ENCODE peak calls at places on chromosome 21, in six cellular contexts. N is mesenchymal stem cell, O is IMR-90, H is neuronal stem cell, W is H9, J is H1. R is an unnamed sample.

GRCh38 chr21:35646606-35647005 is 413.7 kb downstream of the SETD4 start:
- DNase-seq in N (no peak), O (peak), H (no peak), W (no peak), J (no peak), R (no peak)

GRCh38 chr21:25428537-25428936 is 178.7 kb downstream of the MRPL39 start:
- DNase-seq in N (no peak), O (peak), H (no peak), W (no peak), J (no peak), R (no peak)

GRCh38 chr21:31656199-31657095 is 3.0 kb upstream of the SOD1 start:
- DNase-seq in N (no peak), O (peak), H (no peak), W (no peak), J (no peak), R (no peak)

GRCh38 chr21:32189688-32190483 is 89.0 kb downstream of the MIS18A start:
- DNase-seq in N (no peak), O (no peak), H (no peak), W (no peak), J (no peak), R (no peak)

GRCh38 chr21:15679630-15680029 is 50.2 kb upstream of the USP25 start:
- DNase-seq in N (no peak), O (no peak), H (no peak), W (no peak), J (no peak), R (no peak)

GRCh38 chr21:28884481-28884880 is 108.2 kb downstream of the LTN1 start:
- DNase-seq in N (no peak), O (peak), H (no peak), W (no peak), J (no peak), R (no peak)

GRCh38 chr21:25732091-25732760 is 2.5 kb downstream of the ATP5PF start:
- DNase-seq in N (peak), O (no peak), H (no peak), W (no peak), J (no peak), R (peak)

GRCh38 chr21:28207776-28208175 is 784.9 kb downstream of the LTN1 start:
- DNase-seq in N (peak), O (peak), H (no peak), W (no peak), J (no peak), R (no peak)

GRCh38 chr21:16811011-16811410 is 701.8 kb upstream of the CXADR start:
- DNase-seq in N (no peak), O (no peak), H (no peak), W (no peak), J (no peak), R (no peak)

DNA sequence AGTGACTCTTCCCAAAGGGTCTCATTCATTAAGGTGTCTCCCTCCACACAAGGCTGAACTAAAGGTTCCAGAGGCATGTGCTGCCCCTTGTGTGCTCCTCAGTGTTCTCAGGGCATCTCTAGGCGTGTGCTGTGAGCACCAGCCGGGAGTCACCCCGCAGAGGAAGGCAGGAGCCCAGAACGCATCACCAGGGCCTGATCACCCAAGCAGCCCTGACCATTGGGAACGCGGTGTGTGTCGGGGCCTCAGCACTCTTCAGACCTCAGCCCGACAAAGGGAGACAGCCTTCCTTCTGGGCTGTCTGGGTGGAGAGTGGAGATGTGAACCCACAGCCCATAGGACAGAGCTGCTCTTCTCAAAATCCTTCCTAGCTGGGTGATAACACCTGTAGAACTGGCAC is 9.1 kb downstream of the SLC37A1 start:
- DNase-seq in N (no peak), O (no peak), H (no peak), W (no peak), J (no peak), R (no peak)
- H2AK5ac ChIP-seq in N (no peak), O (no peak), H (peak), W (no peak), J (peak), R (no peak)

GRCh38 chr21:44400791-44401385 is 47.5 kb downstream of the TRPM2 start:
- DNase-seq in N (no peak), O (no peak), H (no peak), W (no peak), J (no peak), R (no peak)
- H2AFZ ChIP-seq in N (no peak), O (no peak), H (no peak), W (no peak), J (no peak), R (no peak)

DNA sequence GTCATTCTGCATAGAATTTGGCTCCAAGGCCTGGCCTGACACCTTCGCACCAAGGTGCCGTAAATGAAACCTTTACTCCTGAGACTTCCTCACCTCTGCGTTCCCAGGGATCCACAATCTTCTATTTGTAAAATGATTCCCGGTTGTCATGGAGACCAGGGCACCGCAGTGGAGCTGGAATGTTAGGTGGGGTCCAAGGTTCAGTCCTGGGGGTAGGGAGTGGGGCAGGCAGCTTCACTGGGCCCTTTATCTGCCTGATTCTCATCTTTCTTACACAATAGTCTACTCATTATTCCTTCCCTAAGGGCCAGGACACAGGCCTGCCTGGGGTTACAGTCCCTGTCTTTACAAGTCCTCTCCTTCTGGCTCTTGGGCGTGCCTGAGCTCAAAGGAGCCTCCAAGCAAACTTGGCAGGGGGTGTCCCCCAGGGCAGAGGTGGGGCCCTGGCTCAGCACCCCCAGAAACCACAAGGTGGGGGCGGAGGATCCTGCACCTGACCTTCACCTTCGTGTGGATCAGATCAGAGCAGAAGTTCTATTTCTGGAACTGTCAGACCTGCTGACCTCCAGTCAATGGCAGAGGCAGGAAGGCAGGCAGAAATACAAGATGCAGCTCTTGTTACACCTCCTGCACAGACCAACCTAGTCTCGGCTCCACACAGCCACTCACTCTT is 51.1 kb downstream of the RIPK4 start:
- DNase-seq in N (no peak), O (no peak), H (no peak), W (no peak), J (no peak), R (peak)
- H2BK120ac ChIP-seq in N (no peak), O (no peak), H (no peak), W (no peak), J (no peak), R (no peak)

DNA sequence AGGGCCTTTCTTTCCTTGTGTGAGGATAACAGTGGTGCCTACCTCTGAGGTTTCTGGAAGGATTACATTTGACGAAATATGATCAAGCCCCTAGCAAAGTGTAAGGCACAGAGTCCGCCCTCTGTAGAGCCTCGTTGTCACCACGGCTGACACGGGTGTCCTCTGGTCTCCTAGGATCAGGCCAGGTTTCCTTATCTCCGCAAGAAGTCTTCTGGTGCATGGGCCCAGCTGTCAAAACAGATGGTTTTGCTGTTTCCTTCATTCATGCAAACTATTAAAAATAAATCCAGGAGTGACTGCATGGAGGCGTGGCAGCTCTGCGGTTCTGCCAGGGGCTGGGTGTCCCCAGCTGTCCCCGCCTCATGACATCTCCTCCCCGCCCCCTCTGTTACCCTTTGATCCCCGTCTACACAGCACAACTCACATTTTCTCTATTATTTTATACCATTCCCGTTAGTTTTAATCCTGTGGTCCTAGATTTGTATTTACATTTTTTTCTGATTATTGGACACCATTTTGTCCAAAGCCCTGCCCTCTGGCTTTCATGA is 209.0 kb downstream of the DYRK1A start:
- DNase-seq in N (no peak), O (no peak), H (no peak), W (no peak), J (no peak), R (no peak)
- H2AK5ac ChIP-seq in N (no peak), O (no peak), H (no peak), W (no peak), J (no peak), R (no peak)

GRCh38 chr21:45248893-45249381 is 38.8 kb downstream of the POFUT2 start:
- DNase-seq in N (no peak), O (peak), H (no peak), W (peak), J (peak), R (no peak)
- H2AFZ ChIP-seq in N (no peak), O (peak), H (peak), W (no peak), J (peak), R (no peak)

R was measured in trophoblast cell.